ENCODE peak calls at places on chromosome 5, in seven cellular contexts. K, M, C, S, O, D and H are unnamed samples. For H3K27me3, the result is how much of the 10 kb centered on the place peaks cover.

GRCh38 chr5:43027054-43027785 is 12.9 kb downstream of the ANXA2R start:
- DNase-seq in D (no peak), K (no peak), M (no peak), S (no peak), C (no peak), O (no peak), H (no peak)

GRCh38 chr5:168426864-168427172 is 59.5 kb upstream of the RARS1 start:
- DNase-seq in M (no peak), K (no peak), D (no peak), O (no peak), C (no peak), S (no peak), H (no peak)

GRCh38 chr5:174503461-174504265 is 220.7 kb upstream of the MSX2 start:
- DNase-seq in D (no peak), S (no peak), M (peak), O (no peak), C (no peak), K (peak), H (no peak)

GRCh38 chr5:42811591-42812392 is at the start of gene SELENOP:
- DNase-seq in O (peak), C (no peak), D (peak), M (peak), S (no peak), K (no peak), H (peak)

GRCh38 chr5:15008476-15008875 is 136.9 kb upstream of the ANKH start:
- DNase-seq in D (peak), C (peak), S (peak), K (peak), M (peak), O (peak), H (peak)

GRCh38 chr5:175216991-175217390 is 227.0 kb downstream of the DRD1 start:
- DNase-seq in K (no peak), S (no peak), C (no peak), O (no peak), M (peak), D (no peak), H (no peak)

GRCh38 chr5:102833146-102833545 is 78.0 kb downstream of the PAM start:
- DNase-seq in S (no peak), O (no peak), K (no peak), M (no peak), D (no peak), C (no peak), H (no peak)

GRCh38 chr5:159311063-159311462 is 19.2 kb downstream of the IL12B start:
- DNase-seq in D (no peak), M (no peak), K (no peak), O (no peak), C (no peak), S (no peak), H (no peak)

GRCh38 chr5:81288021-81288433 is 13.4 kb upstream of the ZCCHC9 start:
- DNase-seq in K (no peak), S (no peak), O (no peak), C (no peak), D (no peak), M (no peak), H (no peak)

GRCh38 chr5:146039420-146039819 is 66.0 kb downstream of the PLAC8L1 start:
- DNase-seq in M (no peak), C (no peak), O (no peak), K (no peak), D (no peak), S (no peak), H (no peak)

GRCh38 chr5:30502277-30502676 is 691.2 kb upstream of the CDH6 start:
- DNase-seq in C (no peak), D (no peak), O (no peak), K (no peak), S (no peak), M (peak), H (no peak)

GRCh38 chr5:174834081-174834480 is 109.7 kb downstream of the MSX2 start:
- DNase-seq in D (no peak), C (no peak), M (peak), S (no peak), K (no peak), O (no peak), H (no peak)

GRCh38 chr5:83354958-83355357 is 116.6 kb upstream of the VCAN start:
- DNase-seq in K (no peak), S (no peak), D (no peak), C (no peak), M (no peak), O (no peak), H (no peak)

GRCh38 chr5:40689442-40689841 is 9.7 kb downstream of the PTGER4 start:
- DNase-seq in O (no peak), S (no peak), D (peak), K (peak), M (peak), C (no peak), H (peak)

DNA sequence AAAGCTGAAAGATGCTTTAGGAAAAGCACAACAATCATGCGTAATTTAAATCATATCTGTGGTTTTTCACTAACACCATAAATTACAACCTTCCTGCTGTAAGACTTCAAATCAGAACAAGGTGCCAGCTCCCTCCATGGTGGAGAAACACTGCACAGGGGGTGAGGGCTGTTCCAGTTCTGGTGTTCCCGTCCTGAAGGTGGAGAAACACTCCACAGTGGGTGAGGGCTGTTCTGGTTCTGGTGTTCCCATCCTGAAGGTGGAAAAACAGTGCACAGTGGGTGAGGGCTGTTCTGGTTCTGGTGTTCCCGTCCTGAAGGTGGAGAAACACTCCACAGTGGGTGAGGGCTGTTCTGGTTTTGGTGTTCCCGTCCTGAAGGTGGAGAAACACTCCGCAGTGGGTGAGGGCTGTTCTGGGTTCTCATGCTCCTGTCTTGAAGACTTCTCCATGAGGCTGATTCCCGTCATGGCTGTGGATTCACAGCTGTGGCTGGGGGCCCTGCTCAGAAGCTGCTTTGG is 12.9 kb downstream of the PLEKHG4B start:
- DNase-seq in D (no peak), S (no peak), K (no peak), C (no peak), M (no peak), O (no peak), H (no peak)
- H3K27me3 ChIP-seq in D (under half), S (half or more), K (under half), C (half or more), M (half or more), O (under half), H (under half)

GRCh38 chr5:107669543-107670027 is 1.2 kb downstream of the EFNA5 start:
- DNase-seq in D (no peak), K (no peak), S (peak), O (peak), M (peak), C (peak), H (peak)

GRCh38 chr5:107670028-107670926 is 460 bp downstream of the EFNA5 start:
- DNase-seq in M (peak), S (peak), D (no peak), O (no peak), K (no peak), C (peak), H (no peak)

GRCh38 chr5:107670927-107671741 is at the start of gene EFNA5:
- DNase-seq in S (peak), K (no peak), M (peak), C (peak), D (peak), O (peak), H (peak)

GRCh38 chr5:107668154-107668932 is 2.4 kb downstream of the EFNA5 start:
- DNase-seq in M (no peak), K (no peak), O (no peak), S (no peak), C (no peak), D (no peak), H (no peak)

GRCh38 chr5:107668933-107669542 is 1.7 kb downstream of the EFNA5 start:
- DNase-seq in C (no peak), K (no peak), M (peak), S (no peak), D (no peak), O (no peak), H (no peak)
- H3K27me3 ChIP-seq in C (half or more), K (under half), M (under half), S (half or more), D (under half), O (under half), H (under half)

DNA sequence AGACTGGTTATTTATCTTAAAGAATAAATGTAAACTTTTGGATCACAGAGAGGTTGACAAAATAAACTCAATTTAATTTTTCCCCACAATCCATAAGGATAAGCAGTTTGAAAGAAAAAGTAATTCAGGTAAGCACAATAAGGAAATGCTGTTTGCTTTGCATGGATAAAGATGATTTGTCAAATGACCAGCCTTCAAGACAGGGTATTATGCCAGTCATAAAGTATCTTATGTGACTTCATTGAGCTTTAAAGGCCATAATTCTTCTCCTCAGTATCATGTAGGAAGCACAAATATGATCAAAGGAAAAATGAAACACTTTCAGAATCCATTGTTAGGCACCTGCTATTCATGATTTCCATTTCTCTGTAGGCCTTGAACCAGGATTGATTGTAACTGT is 180.7 kb upstream of the PPP1R2B start:
- DNase-seq in M (no peak), K (no peak), O (no peak), S (no peak), D (no peak), C (no peak), H (no peak)
- H3K27me3 ChIP-seq in M (under half), K (under half), O (under half), S (under half), D (under half), C (under half), H (under half)

DNA sequence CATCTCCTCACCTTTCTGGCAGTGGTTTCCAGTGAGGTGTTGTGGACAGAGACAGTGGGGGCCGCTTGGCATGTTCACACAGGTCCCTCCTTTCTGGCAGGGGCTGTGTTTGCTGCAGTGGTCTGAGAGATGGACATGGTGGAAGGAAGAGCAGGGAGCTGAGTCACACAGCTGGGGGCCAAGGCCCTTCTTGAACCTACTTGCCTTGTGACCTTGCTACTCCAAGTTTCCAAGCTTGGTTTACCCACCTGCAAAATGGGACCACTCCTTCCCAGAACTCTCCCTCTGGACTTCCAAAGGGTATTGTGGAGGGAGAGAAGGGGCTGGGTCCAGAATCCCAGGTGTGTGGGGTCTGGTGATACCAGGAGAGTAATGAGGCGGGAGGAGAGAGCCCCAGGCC is 4.1 kb downstream of the F12 start:
- DNase-seq in K (no peak), O (no peak), C (no peak), D (no peak), S (no peak), M (no peak), H (no peak)
- H3K27me3 ChIP-seq in K (under half), O (under half), C (half or more), D (half or more), S (half or more), M (under half), H (under half)

DNA sequence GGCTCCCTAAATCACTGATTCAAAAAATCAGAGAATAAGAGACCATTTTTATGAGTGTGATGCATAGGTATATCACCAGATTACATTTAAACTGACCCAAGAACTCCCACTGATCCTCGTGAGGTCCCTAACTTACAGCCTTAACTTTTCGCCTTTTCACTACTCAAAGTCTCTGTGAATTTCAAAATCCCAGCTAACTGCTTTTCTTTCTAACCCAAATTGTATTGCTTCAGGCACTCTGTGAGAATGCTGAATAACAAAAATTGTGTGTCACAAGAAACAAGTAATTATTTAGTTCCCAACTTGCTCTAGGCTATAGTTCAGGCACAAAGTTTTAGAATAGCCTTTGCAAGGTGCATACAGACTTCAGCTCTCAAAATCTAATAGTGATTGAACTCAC is 368.6 kb downstream of the CHSY3 start:
- DNase-seq in O (no peak), D (no peak), S (no peak), M (no peak), C (no peak), K (no peak), H (no peak)
- H3K27me3 ChIP-seq in O (under half), D (under half), S (under half), M (under half), C (under half), K (under half), H (under half)

DNA sequence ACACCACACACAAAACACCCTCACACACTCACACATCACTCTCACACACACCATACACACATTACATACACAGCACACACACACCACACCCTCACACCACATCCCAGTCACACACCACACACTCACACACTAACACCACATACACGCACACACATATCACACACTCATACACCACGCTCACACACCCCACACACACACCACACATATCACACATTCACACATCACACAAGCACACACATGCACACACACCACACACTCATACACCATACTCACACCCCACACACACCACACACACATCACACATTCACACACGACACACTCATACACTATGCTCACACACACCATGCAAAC is 543 bp upstream of the UBE2QL1 start:
- DNase-seq in C (no peak), D (no peak), O (no peak), M (no peak), S (no peak), K (no peak), H (no peak)
- H3K27me3 ChIP-seq in C (under half), D (under half), O (under half), M (under half), S (under half), K (under half), H (under half)

DNA sequence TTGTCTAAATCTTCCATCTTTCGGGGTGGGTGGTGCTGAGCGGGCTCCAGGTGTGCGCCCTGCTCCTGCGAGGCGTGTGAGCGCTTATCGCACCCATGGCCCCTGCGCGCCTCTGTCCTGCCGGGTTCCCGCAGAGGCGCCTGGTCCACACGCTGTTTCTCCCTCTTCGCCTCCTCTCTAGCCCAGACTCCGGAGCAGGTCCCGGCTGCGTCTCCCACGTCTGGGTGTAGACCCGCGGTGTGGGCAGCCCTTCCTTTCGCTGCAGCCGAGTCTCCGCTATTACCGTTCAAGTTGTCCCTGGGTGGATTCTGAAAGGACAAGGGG is 40.5 kb upstream of the PLEKHG4B start:
- DNase-seq in C (no peak), K (no peak), M (no peak), S (no peak), D (no peak), O (no peak), H (no peak)
- H3K27me3 ChIP-seq in C (half or more), K (under half), M (under half), S (half or more), D (under half), O (under half), H (under half)

GRCh38 chr5:93582677-93583524 is at the start of gene NR2F1:
- DNase-seq in C (no peak), O (no peak), D (peak), M (peak), K (peak), S (no peak), H (peak)
- H3K27me3 ChIP-seq in C (half or more), O (under half), D (under half), M (under half), K (under half), S (half or more), H (under half)

DNA sequence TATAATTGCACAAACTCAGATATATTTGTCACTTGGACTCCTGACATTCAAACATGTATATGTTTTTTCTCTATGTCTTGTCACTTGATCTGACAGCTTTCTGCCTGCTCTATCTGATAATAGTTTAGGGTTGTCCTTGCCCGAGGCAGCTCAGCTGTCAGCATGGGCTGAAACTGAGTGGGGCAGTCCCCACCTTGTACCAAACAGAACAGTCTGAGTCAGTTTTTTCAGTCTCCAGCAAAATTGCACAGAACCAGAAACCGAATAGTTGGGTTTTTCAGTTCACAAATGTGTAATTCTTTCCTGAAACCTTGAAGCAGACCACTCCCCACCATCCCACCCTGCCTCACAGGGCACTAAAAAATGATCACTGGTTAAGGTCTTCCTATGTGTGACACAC is 9.5 kb upstream of the HAND1 start:
- DNase-seq in D (no peak), K (no peak), M (no peak), S (no peak), C (no peak), O (no peak), H (no peak)
- H3K27me3 ChIP-seq in D (half or more), K (half or more), M (half or more), S (half or more), C (half or more), O (under half), H (half or more)

GRCh38 chr5:139898981-139899380 is 103.4 kb downstream of the PSD2 start:
- DNase-seq in O (no peak), D (no peak), K (no peak), C (no peak), M (no peak), S (no peak), H (no peak)
- H3K27me3 ChIP-seq in O (under half), D (under half), K (half or more), C (under half), M (under half), S (under half), H (under half)